ENCODE peak calls at places on chromosomes 16 and 17, in seven cellular contexts. E is A549, B is body of pancreas, G is IMR-90, J is testis, I is transverse colon, K is breast epithelium. W is an unnamed sample.

GRCh38 chr16:51638338-51639135 is 487.5 kb upstream of the SALL1 start:
- DNase-seq in E (no peak), B (no peak), G (peak; percentile 6), J (no peak), I (no peak), K (no peak), W (no peak)

GRCh38 chr17:40993856-40994255 is at the start of gene KRTAP3-3:
- DNase-seq in E (no peak), B (no peak), G (no peak), J (no peak), I (no peak), K (no peak), W (no peak)

GRCh38 chr16:47037396-47037745 is 63.9 kb upstream of the DNAJA2 start:
- DNase-seq in E (peak; percentile 32), B (peak; percentile 29), G (no peak), J (peak; percentile 35), I (peak; percentile 38), K (no peak), W (peak; percentile 79)

GRCh38 chr16:28495098-28495793 is 803 bp downstream of the APOBR start:
- DNase-seq in E (no peak), B (no peak), G (no peak), J (no peak), I (peak; percentile 63), K (no peak), W (no peak)

GRCh38 chr17:74822329-74823175 is 37.1 kb downstream of the GRIN2C start:
- DNase-seq in E (no peak), B (no peak), G (no peak), J (no peak), I (no peak), K (no peak), W (no peak)

GRCh38 chr17:68807998-68808772 is 147.0 kb downstream of the ABCA8 start:
- DNase-seq in E (no peak), B (no peak), G (peak; percentile 33), J (no peak), I (no peak), K (no peak), W (no peak)

GRCh38 chr16:27340654-27341053 is 26.9 kb downstream of the IL4R start:
- DNase-seq in E (no peak), B (no peak), G (no peak), J (no peak), I (no peak), K (no peak), W (no peak)

GRCh38 chr16:62194828-62195227 is 158.6 kb upstream of the CDH8 start:
- DNase-seq in E (no peak), B (no peak), G (no peak), J (no peak), I (no peak), K (no peak), W (no peak)

GRCh38 chr17:47953945-47954344 is 3.7 kb downstream of the PRR15L start:
- DNase-seq in E (no peak), B (no peak), G (no peak), J (no peak), I (no peak), K (no peak), W (no peak)

GRCh38 chr16:29994613-29995329 is 646 bp downstream of the HIRIP3 start:
- DNase-seq in E (no peak), B (peak; percentile 75), G (peak; percentile 66), J (no peak), I (peak; percentile 86), K (no peak), W (peak; percentile 70)

GRCh38 chr17:31829649-31830048 is 29.4 kb downstream of the COPRS start:
- DNase-seq in E (no peak), B (no peak), G (no peak), J (no peak), I (no peak), K (no peak), W (no peak)

GRCh38 chr17:40415390-40415789 is 2.3 kb downstream of the TOP2A start:
- DNase-seq in E (peak; percentile 57), B (no peak), G (peak; percentile 59), J (no peak), I (no peak), K (no peak), W (no peak)

GRCh38 chr16:74521691-74522090 is 85.2 kb downstream of the GLG1 start:
- DNase-seq in E (no peak), B (no peak), G (peak; percentile 35), J (no peak), I (no peak), K (no peak), W (no peak)

GRCh38 chr16:27430512-27430911 is 28.5 kb downstream of the IL21R start:
- DNase-seq in E (no peak), B (no peak), G (no peak), J (peak; percentile 3), I (no peak), K (no peak), W (no peak)

GRCh38 chr16:30741461-30741914 is 6.7 kb upstream of the PHKG2 start:
- DNase-seq in E (peak; percentile 88), B (peak; percentile 48), G (peak; percentile 92), J (no peak), I (peak; percentile 72), K (peak; percentile 82), W (peak; percentile 45)

GRCh38 chr17:31596382-31597323 is 205.2 kb downstream of the RAB11FIP4 start:
- DNase-seq in E (peak; percentile 86), B (peak; percentile 26), G (peak; percentile 98), J (peak; percentile 19), I (peak; percentile 50), K (no peak), W (no peak)

GRCh38 chr17:77366558-77367245 is 225.9 kb downstream of the SEC14L1 start:
- DNase-seq in E (no peak), B (peak; percentile 28), G (peak; percentile 86), J (peak; percentile 68), I (peak; percentile 49), K (no peak), W (peak; percentile 51)

GRCh38 chr17:42312285-42313130 is 24.2 kb downstream of the STAT5A start:
- DNase-seq in E (peak; percentile 77), B (peak; percentile 64), G (peak; percentile 81), J (peak; percentile 90), I (peak; percentile 83), K (peak; percentile 91), W (peak; percentile 90)

GRCh38 chr17:69945698-69946185 is 129.3 kb upstream of the KCNJ16 start:
- DNase-seq in E (no peak), B (no peak), G (peak; percentile 17), J (no peak), I (no peak), K (no peak), W (no peak)

GRCh38 chr16:67540756-67541155 is 12.1 kb downstream of the RIPOR1 start:
- DNase-seq in E (no peak), B (no peak), G (no peak), J (no peak), I (no peak), K (no peak), W (no peak)

GRCh38 chr16:1688807-1689560 is 10.9 kb downstream of the JPT2 start:
- DNase-seq in E (peak; percentile 93), B (peak; percentile 54), G (no peak), J (no peak), I (no peak), K (no peak), W (no peak)
- TF ChIP-seq POLR2A in E (no peak), B (no peak), G (no peak), J (no peak), I (no peak), K (no peak), W (no peak)

DNA sequence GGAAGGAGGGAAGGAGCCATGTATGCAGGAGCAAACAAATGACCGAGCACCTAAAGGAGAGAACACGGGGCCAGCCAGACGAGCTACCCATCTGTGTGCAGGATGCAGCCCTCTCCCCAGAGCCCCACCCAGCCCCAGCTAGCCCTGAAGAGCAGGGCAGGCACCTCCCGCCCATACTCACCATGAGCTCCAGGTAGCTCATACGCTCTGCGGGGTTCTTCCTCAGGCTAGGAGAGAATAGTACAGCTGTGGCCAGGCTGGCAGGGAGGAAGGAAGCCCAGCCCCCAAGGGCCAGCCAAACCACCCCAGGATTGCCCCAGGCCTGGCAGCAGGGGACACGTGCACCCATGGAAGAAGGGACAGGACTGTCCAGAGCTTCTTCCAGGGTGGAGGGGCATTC is 81.9 kb downstream of the KCNJ18 start:
- DNase-seq in E (no peak), B (no peak), G (no peak), J (no peak), I (no peak), K (no peak), W (no peak)
- TF ChIP-seq POLR2A in E (no peak), B (no peak), G (no peak), J (no peak), I (no peak), K (no peak), W (no peak)

GRCh38 chr17:35540589-35541404 is 3.3 kb upstream of the SLFN12L start:
- DNase-seq in E (no peak), B (no peak), G (peak; percentile 51), J (peak; percentile 36), I (peak; percentile 49), K (no peak), W (no peak)
- TF ChIP-seq POLR2A in E (no peak), B (no peak), G (no peak), J (no peak), I (no peak), K (no peak), W (no peak)

DNA sequence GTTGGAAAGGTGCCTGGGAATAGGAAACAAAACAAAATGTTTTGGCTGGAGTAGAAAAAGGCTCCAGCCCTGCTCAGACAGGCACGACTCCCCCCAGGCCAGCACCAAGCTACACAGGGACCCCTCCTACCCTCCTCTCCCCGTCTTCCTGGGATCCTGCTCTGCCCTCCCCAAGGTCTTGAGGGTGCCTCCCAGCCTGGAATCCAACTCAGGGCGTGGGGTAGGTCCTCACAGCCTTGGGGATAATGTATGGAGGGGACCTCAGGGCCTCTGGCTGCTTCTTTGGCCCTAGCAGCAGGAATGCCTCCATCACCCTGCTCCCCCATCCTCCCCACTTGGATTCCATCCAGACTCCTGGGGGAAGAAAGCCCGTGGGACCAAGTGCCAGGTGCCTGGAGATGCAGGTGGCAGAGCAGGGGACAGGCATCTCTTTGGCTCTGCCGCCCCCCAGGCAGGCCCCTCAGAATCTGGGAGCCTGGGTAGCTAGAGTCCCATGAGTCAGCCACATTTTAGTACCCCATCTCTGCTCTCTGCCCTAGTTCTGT is 10.7 kb upstream of the STAC2 start:
- DNase-seq in E (no peak), B (no peak), G (no peak), J (no peak), I (no peak), K (no peak), W (no peak)
- TF ChIP-seq POLR2A in E (no peak), B (no peak), G (no peak), J (no peak), I (no peak), K (no peak), W (no peak)

W was measured in ovary.